ENCODE peak calls at places on chromosomes 12 and 14, in seven cellular contexts. D, M, C, P, T, F and V are unnamed samples.

GRCh38 chr12:122336015-122336946 is 70.0 kb upstream of the VPS33A start:
- DNase-seq in D (peak), M (no peak), C (peak), P (peak), T (no peak), F (no peak), V (peak)

GRCh38 chr12:106342397-106343212 is 14.9 kb upstream of the POLR3B start:
- DNase-seq in D (peak), M (peak), C (peak), P (no peak), T (no peak), F (peak), V (no peak)

GRCh38 chr12:2017724-2018337 is 13.6 kb upstream of the DCP1B start:
- DNase-seq in D (no peak), M (no peak), C (no peak), P (no peak), T (peak), F (no peak), V (no peak)

GRCh38 chr14:49692191-49692757 is 646 bp upstream of the KLHDC1 start:
- DNase-seq in D (peak), M (no peak), C (peak), P (no peak), T (no peak), F (no peak), V (no peak)

GRCh38 chr12:11877869-11878780 is 192.6 kb upstream of the BCL2L14 start:
- DNase-seq in D (peak), M (peak), C (peak), P (no peak), T (no peak), F (no peak), V (no peak)

GRCh38 chr12:45388545-45388944 is 172.7 kb downstream of the ANO6 start:
- DNase-seq in D (peak), M (no peak), C (peak), P (peak), T (no peak), F (peak), V (no peak)

GRCh38 chr12:71333418-71333817 is 106.2 kb upstream of the LGR5 start:
- DNase-seq in D (no peak), M (no peak), C (no peak), P (no peak), T (no peak), F (no peak), V (no peak)

GRCh38 chr12:115440438-115440837 is 756.5 kb upstream of the TBX3 start:
- DNase-seq in D (peak), M (peak), C (peak), P (no peak), T (no peak), F (peak), V (no peak)

GRCh38 chr12:67239061-67239460 is 30.1 kb upstream of the CAND1 start:
- DNase-seq in D (no peak), M (no peak), C (peak), P (no peak), T (no peak), F (no peak), V (no peak)

GRCh38 chr12:70157099-70157498 is 86.1 kb upstream of the CNOT2 start:
- DNase-seq in D (no peak), M (no peak), C (no peak), P (no peak), T (no peak), F (no peak), V (no peak)